ENCODE peak calls at places on chromosomes 3 and 15, in ten cellular contexts. Y is stimulated activated CD8-positive, alpha-beta memory T cell treated with anti-CD3 and anti-CD28 coated beads, Interleukin-7, amount 100 ng/mL, for 24 hours; C is transverse colon; A is AML-193; V is GM20000; R is EH; P is NAMALWA; X is NCI-H1092 treated with DMSO at 0.1 percent for 48 hours; L is activated gamma-delta T cell; Z is RWPE1. S is an unnamed sample.

GRCh38 chr15:46394463-46394862 is 759.6 kb downstream of the SQOR start:
- DNase-seq in Y (no peak), C (no peak), A (no peak), V (no peak), R (no peak), P (no peak), X (no peak), L (no peak), Z (no peak), S (no peak)

GRCh38 chr3:102156426-102156825 is 278.4 kb upstream of the ZPLD1 start:
- DNase-seq in Y (no peak), C (no peak), A (no peak), V (no peak), R (peak), P (no peak), X (no peak), L (no peak), Z (peak), S (peak)

GRCh38 chr3:182523836-182524235 is 269.5 kb upstream of the ATP11B start:
- DNase-seq in Y (no peak), C (no peak), A (no peak), V (no peak), R (no peak), P (no peak), X (no peak), L (no peak), Z (peak), S (no peak)

GRCh38 chr3:181631901-181632300 is 79.8 kb upstream of the SOX2 start:
- DNase-seq in Y (no peak), C (no peak), A (no peak), V (no peak), R (no peak), P (no peak), X (no peak), L (no peak), Z (no peak), S (no peak)

GRCh38 chr3:20912406-20912805 is 726.4 kb upstream of the SGO1 start:
- DNase-seq in Y (no peak), C (no peak), A (no peak), V (no peak), R (peak), P (no peak), X (no peak), L (no peak), Z (no peak), S (no peak)

GRCh38 chr15:26260517-26261133 is 397.5 kb upstream of the ATP10A start:
- DNase-seq in Y (no peak), C (no peak), A (no peak), V (no peak), R (peak), P (peak), X (peak), L (no peak), Z (no peak), S (peak)

GRCh38 chr3:107954845-107955244 is 136.0 kb downstream of the CD47 start:
- DNase-seq in Y (no peak), C (no peak), A (no peak), V (no peak), R (no peak), P (peak), X (no peak), L (no peak), Z (no peak), S (no peak)

GRCh38 chr3:119627461-119627860 is 29.8 kb downstream of the PLA1A start:
- DNase-seq in Y (no peak), C (peak), A (no peak), V (no peak), R (no peak), P (no peak), X (no peak), L (no peak), Z (no peak), S (no peak)

GRCh38 chr15:93238641-93239040 is 149.6 kb upstream of the RGMA start:
- DNase-seq in Y (no peak), C (no peak), A (no peak), V (no peak), R (no peak), P (no peak), X (no peak), L (no peak), Z (no peak), S (no peak)

GRCh38 chr15:94265009-94265408 is 33.6 kb downstream of the MCTP2 start:
- DNase-seq in Y (no peak), C (no peak), A (no peak), V (no peak), R (no peak), P (no peak), X (no peak), L (no peak), Z (peak), S (peak)

GRCh38 chr3:15345608-15346137 is 13.3 kb upstream of the SH3BP5 start:
- DNase-seq in Y (no peak), C (peak), A (no peak), V (peak), R (no peak), P (peak), X (no peak), L (no peak), Z (no peak), S (no peak)

GRCh38 chr3:105957722-105958121 is 88.9 kb upstream of the CBLB start:
- DNase-seq in Y (no peak), C (no peak), A (no peak), V (no peak), R (peak), P (no peak), X (no peak), L (no peak), Z (peak), S (peak)

GRCh38 chr3:163043074-163043473 is 1546.5 kb downstream of the OTOL1 start:
- DNase-seq in Y (no peak), C (no peak), A (no peak), V (no peak), R (peak), P (no peak), X (peak), L (no peak), Z (no peak), S (peak)

GRCh38 chr3:192751148-192751547 is 23.8 kb upstream of the FGF12 start:
- DNase-seq in Y (no peak), C (no peak), A (no peak), V (no peak), R (no peak), P (no peak), X (no peak), L (no peak), Z (no peak), S (no peak)

S was measured in IMR-90.